ENCODE peak calls at places on chromosomes 1 and 21, in five cellular contexts. One of them, this sample, is unnamed.

GRCh38 chr1:180096584-180097318 is 57.9 kb upstream of the QSOX1 start:
- DNase-seq in RWPE1: no peak
- DNase-seq in lower lobe of right lung: no peak
- DNase-seq in esophagus muscularis mucosa: no peak
- DNase-seq in astrocyte: no peak
- DNase-seq in this sample: no peak

GRCh38 chr1:162206749-162207635 is 137.5 kb downstream of the NOS1AP start:
- DNase-seq in esophagus muscularis mucosa: no peak
- DNase-seq in lower lobe of right lung: peak
- DNase-seq in RWPE1: no peak
- DNase-seq in astrocyte: no peak
- DNase-seq in this sample: no peak

GRCh38 chr21:40662889-40663288 is 184.1 kb downstream of the DSCAM start:
- DNase-seq in lower lobe of right lung: no peak
- DNase-seq in RWPE1: no peak
- DNase-seq in esophagus muscularis mucosa: no peak
- DNase-seq in astrocyte: no peak
- DNase-seq in this sample: no peak

GRCh38 chr1:58409826-58410225 is 136.7 kb downstream of the OMA1 start:
- DNase-seq in esophagus muscularis mucosa: no peak
- DNase-seq in lower lobe of right lung: no peak
- DNase-seq in RWPE1: no peak
- DNase-seq in astrocyte: peak
- DNase-seq in this sample: peak

GRCh38 chr1:26994020-26994745 is 691 bp downstream of the TRNP1 start:
- DNase-seq in esophagus muscularis mucosa: no peak
- DNase-seq in astrocyte: no peak
- DNase-seq in RWPE1: no peak
- DNase-seq in lower lobe of right lung: peak
- DNase-seq in this sample: no peak

GRCh38 chr1:207935166-207935583 is 24.2 kb upstream of the CD34 start:
- DNase-seq in lower lobe of right lung: no peak
- DNase-seq in RWPE1: no peak
- DNase-seq in esophagus muscularis mucosa: no peak
- DNase-seq in astrocyte: no peak
- DNase-seq in this sample: no peak

GRCh38 chr1:24311234-24311633 is 7.9 kb upstream of the GRHL3 start:
- DNase-seq in lower lobe of right lung: no peak
- DNase-seq in RWPE1: no peak
- DNase-seq in esophagus muscularis mucosa: no peak
- DNase-seq in astrocyte: no peak
- DNase-seq in this sample: no peak

GRCh38 chr1:108107658-108108057 is 92.5 kb downstream of the SLC25A24 start:
- DNase-seq in lower lobe of right lung: no peak
- DNase-seq in astrocyte: no peak
- DNase-seq in RWPE1: no peak
- DNase-seq in esophagus muscularis mucosa: no peak
- DNase-seq in this sample: peak

GRCh38 chr1:164165466-164165865 is 393.5 kb upstream of the PBX1 start:
- DNase-seq in lower lobe of right lung: no peak
- DNase-seq in astrocyte: no peak
- DNase-seq in esophagus muscularis mucosa: no peak
- DNase-seq in RWPE1: no peak
- DNase-seq in this sample: no peak

GRCh38 chr1:7384121-7384520 is 387.0 kb upstream of the VAMP3 start:
- DNase-seq in esophagus muscularis mucosa: peak
- DNase-seq in astrocyte: no peak
- DNase-seq in RWPE1: no peak
- DNase-seq in lower lobe of right lung: no peak
- DNase-seq in this sample: no peak

GRCh38 chr1:227234998-227235405 is 83.3 kb downstream of the CDC42BPA start:
- DNase-seq in RWPE1: peak
- DNase-seq in esophagus muscularis mucosa: no peak
- DNase-seq in lower lobe of right lung: no peak
- DNase-seq in astrocyte: peak
- DNase-seq in this sample: peak

GRCh38 chr1:58437623-58438022 is 108.9 kb downstream of the OMA1 start:
- DNase-seq in astrocyte: no peak
- DNase-seq in RWPE1: no peak
- DNase-seq in lower lobe of right lung: no peak
- DNase-seq in esophagus muscularis mucosa: no peak
- DNase-seq in this sample: no peak

GRCh38 chr1:9194024-9194423 is 40.5 kb upstream of the H6PD start:
- DNase-seq in RWPE1: no peak
- DNase-seq in astrocyte: no peak
- DNase-seq in esophagus muscularis mucosa: no peak
- DNase-seq in lower lobe of right lung: no peak
- DNase-seq in this sample: no peak

GRCh38 chr21:41958886-41959563 is 5.2 kb upstream of the C2CD2 start:
- DNase-seq in lower lobe of right lung: no peak
- DNase-seq in astrocyte: no peak
- DNase-seq in esophagus muscularis mucosa: no peak
- DNase-seq in RWPE1: peak
- DNase-seq in this sample: peak

DNA sequence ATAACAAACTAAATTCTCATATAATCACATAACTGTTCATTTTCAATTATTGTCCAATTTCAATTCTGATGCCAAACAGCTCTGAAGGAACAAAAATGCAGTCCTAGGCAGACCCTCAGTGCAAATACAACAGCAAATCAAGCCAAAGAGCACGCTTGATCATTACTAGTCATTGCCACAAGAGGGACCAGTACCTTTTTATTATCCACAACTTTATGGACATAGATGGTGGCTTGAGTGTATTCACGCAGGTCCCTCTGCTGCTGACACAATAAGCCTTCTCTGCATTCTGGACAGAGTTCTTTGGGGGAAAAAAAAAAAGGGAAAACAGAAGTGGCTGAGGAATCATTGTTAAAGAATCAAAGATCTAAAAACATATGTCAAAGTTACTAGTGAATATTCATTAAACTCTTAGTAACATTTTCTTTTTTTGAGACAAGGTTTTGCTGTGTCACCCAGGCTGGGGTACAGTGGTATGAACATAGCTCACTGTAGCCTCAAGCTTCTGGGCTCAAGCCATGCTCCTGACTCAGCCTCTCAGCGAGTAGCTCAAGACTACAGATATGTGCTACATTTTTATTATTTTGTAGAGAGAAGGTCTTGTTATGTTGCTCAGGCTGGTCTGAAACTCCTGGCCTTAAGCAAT is 34.3 kb upstream of the RAP1GAP start:
- DNase-seq in astrocyte: peak
- DNase-seq in esophagus muscularis mucosa: no peak
- DNase-seq in lower lobe of right lung: no peak
- DNase-seq in RWPE1: peak
- DNase-seq in this sample: peak
- TF ChIP-seq CTCF in astrocyte: peak
- TF ChIP-seq CTCF in esophagus muscularis mucosa: peak
- TF ChIP-seq CTCF in lower lobe of right lung: no peak
- TF ChIP-seq CTCF in RWPE1: peak
- TF ChIP-seq CTCF in this sample: peak

GRCh38 chr1:39370602-39371001 is 120.8 kb upstream of the BMP8A start:
- DNase-seq in lower lobe of right lung: no peak
- DNase-seq in RWPE1: no peak
- DNase-seq in esophagus muscularis mucosa: no peak
- DNase-seq in astrocyte: peak
- DNase-seq in this sample: peak
- TF ChIP-seq CTCF in lower lobe of right lung: no peak
- TF ChIP-seq CTCF in RWPE1: no peak
- TF ChIP-seq CTCF in esophagus muscularis mucosa: no peak
- TF ChIP-seq CTCF in astrocyte: no peak
- TF ChIP-seq CTCF in this sample: no peak

DNA sequence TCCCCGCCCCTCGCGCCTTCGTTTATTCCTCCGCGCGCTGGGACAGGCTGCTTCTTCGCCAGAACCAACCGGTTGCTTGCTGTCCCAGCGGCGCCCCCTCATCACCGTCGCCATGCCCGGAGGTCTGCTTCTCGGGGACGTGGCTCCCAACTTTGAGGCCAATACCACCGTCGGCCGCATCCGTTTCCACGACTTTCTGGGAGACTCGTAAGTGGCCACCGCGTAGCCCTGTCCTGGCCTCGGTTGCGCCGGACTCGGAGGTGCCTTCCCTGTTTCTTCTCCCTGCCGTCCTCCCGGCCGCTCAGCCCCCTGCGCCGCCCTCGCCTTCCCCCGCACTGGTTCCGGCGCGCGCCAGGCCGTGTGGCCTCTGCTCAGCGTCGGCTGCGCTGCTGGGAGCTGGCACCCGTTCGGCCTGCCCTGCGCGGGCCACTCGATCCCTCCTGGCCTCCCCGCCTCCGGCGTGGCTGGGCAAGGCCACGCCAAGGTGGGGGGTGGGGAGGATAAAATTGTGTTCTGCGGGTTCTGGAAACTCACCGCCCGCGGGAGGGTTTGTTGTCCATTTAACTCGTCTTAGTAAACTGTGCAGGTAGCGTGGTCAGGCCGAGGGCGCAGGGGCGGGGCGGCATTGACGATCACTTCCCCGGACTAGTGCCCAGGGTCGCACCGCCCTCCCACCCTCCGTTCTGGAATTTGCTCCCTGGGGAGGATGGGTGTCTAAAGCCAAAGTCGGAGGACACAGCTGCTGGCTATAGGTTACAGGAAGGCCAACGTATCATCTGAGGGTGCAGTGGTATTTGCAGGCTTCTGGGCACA is at the start of gene PRDX6:
- DNase-seq in RWPE1: peak
- DNase-seq in lower lobe of right lung: peak
- DNase-seq in esophagus muscularis mucosa: peak
- DNase-seq in astrocyte: peak
- DNase-seq in this sample: peak
- TF ChIP-seq CTCF in RWPE1: no peak
- TF ChIP-seq CTCF in lower lobe of right lung: no peak
- TF ChIP-seq CTCF in esophagus muscularis mucosa: no peak
- TF ChIP-seq CTCF in astrocyte: no peak
- TF ChIP-seq CTCF in this sample: no peak

DNA sequence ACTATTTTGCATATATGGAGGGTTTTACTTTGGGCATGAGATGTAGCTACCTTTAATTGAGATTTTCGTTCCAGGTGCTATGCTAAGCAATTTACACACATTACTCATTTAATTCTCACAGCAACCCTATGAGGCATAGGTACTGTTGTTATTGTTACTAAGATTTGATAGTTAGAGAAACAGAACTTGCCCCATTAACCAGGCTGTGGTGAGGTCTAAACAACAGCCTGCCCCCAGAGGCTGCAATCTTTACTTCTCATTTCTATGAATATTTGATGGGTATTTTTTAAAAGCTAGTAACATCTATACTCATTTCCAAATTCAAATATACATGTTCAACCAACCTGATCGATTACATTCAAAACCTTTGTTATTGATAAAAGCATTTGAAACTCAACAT is 155.6 kb downstream of the GALNT2 start:
- DNase-seq in esophagus muscularis mucosa: no peak
- DNase-seq in RWPE1: no peak
- DNase-seq in astrocyte: no peak
- DNase-seq in lower lobe of right lung: no peak
- DNase-seq in this sample: peak
- TF ChIP-seq CTCF in esophagus muscularis mucosa: peak
- TF ChIP-seq CTCF in RWPE1: no peak
- TF ChIP-seq CTCF in astrocyte: no peak
- TF ChIP-seq CTCF in lower lobe of right lung: no peak
- TF ChIP-seq CTCF in this sample: peak

GRCh38 chr1:218488531-218488930 is 143.4 kb downstream of the TGFB2 start:
- DNase-seq in esophagus muscularis mucosa: no peak
- DNase-seq in astrocyte: no peak
- DNase-seq in RWPE1: no peak
- DNase-seq in lower lobe of right lung: no peak
- DNase-seq in this sample: no peak
- TF ChIP-seq CTCF in esophagus muscularis mucosa: no peak
- TF ChIP-seq CTCF in astrocyte: no peak
- TF ChIP-seq CTCF in RWPE1: no peak
- TF ChIP-seq CTCF in lower lobe of right lung: no peak
- TF ChIP-seq CTCF in this sample: no peak

GRCh38 chr1:44314401-44314800 is 40.7 kb downstream of the ERI3 start:
- DNase-seq in RWPE1: no peak
- DNase-seq in esophagus muscularis mucosa: no peak
- DNase-seq in astrocyte: no peak
- DNase-seq in lower lobe of right lung: no peak
- DNase-seq in this sample: no peak
- TF ChIP-seq CTCF in RWPE1: no peak
- TF ChIP-seq CTCF in esophagus muscularis mucosa: no peak
- TF ChIP-seq CTCF in astrocyte: no peak
- TF ChIP-seq CTCF in lower lobe of right lung: no peak
- TF ChIP-seq CTCF in this sample: peak

GRCh38 chr1:241603626-241604337 is 36.4 kb downstream of the CHML start:
- DNase-seq in esophagus muscularis mucosa: no peak
- DNase-seq in astrocyte: peak
- DNase-seq in lower lobe of right lung: no peak
- DNase-seq in RWPE1: no peak
- DNase-seq in this sample: peak

GRCh38 chr1:241607497-241607896 is 32.7 kb downstream of the CHML start:
- DNase-seq in esophagus muscularis mucosa: no peak
- DNase-seq in astrocyte: no peak
- DNase-seq in RWPE1: no peak
- DNase-seq in lower lobe of right lung: no peak
- DNase-seq in this sample: no peak

GRCh38 chr1:241608379-241609033 is 31.7 kb downstream of the CHML start:
- DNase-seq in RWPE1: peak
- DNase-seq in astrocyte: peak
- DNase-seq in esophagus muscularis mucosa: no peak
- DNase-seq in lower lobe of right lung: no peak
- DNase-seq in this sample: peak

GRCh38 chr1:241606544-241606943 is 33.6 kb downstream of the CHML start:
- DNase-seq in esophagus muscularis mucosa: no peak
- DNase-seq in astrocyte: peak
- DNase-seq in RWPE1: peak
- DNase-seq in lower lobe of right lung: no peak
- DNase-seq in this sample: no peak

GRCh38 chr1:241605146-241605805 is 34.9 kb downstream of the CHML start:
- DNase-seq in lower lobe of right lung: no peak
- DNase-seq in astrocyte: no peak
- DNase-seq in RWPE1: no peak
- DNase-seq in esophagus muscularis mucosa: no peak
- DNase-seq in this sample: no peak
- TF ChIP-seq CTCF in lower lobe of right lung: no peak
- TF ChIP-seq CTCF in astrocyte: peak
- TF ChIP-seq CTCF in RWPE1: no peak
- TF ChIP-seq CTCF in esophagus muscularis mucosa: no peak
- TF ChIP-seq CTCF in this sample: peak

GRCh38 chr1:156075158-156075557 is 7.1 kb downstream of the MEX3A start:
- DNase-seq in esophagus muscularis mucosa: no peak
- DNase-seq in RWPE1: no peak
- DNase-seq in astrocyte: no peak
- DNase-seq in lower lobe of right lung: no peak
- DNase-seq in this sample: no peak
- TF ChIP-seq CTCF in esophagus muscularis mucosa: no peak
- TF ChIP-seq CTCF in RWPE1: no peak
- TF ChIP-seq CTCF in astrocyte: no peak
- TF ChIP-seq CTCF in lower lobe of right lung: no peak
- TF ChIP-seq CTCF in this sample: no peak

GRCh38 chr1:34009340-34009975 is 145.6 kb downstream of the HMGB4 start:
- DNase-seq in esophagus muscularis mucosa: no peak
- DNase-seq in astrocyte: peak
- DNase-seq in RWPE1: no peak
- DNase-seq in lower lobe of right lung: no peak
- DNase-seq in this sample: peak

GRCh38 chr1:34013136-34013535 is 149.3 kb downstream of the HMGB4 start:
- DNase-seq in RWPE1: no peak
- DNase-seq in lower lobe of right lung: no peak
- DNase-seq in esophagus muscularis mucosa: no peak
- DNase-seq in astrocyte: no peak
- DNase-seq in this sample: no peak

GRCh38 chr1:34019741-34020552 is 145.1 kb downstream of the CSMD2 start:
- DNase-seq in astrocyte: no peak
- DNase-seq in lower lobe of right lung: no peak
- DNase-seq in esophagus muscularis mucosa: no peak
- DNase-seq in RWPE1: no peak
- DNase-seq in this sample: no peak

GRCh38 chr1:34013958-34014737 is 150.3 kb downstream of the HMGB4 start:
- DNase-seq in astrocyte: no peak
- DNase-seq in RWPE1: no peak
- DNase-seq in esophagus muscularis mucosa: no peak
- DNase-seq in lower lobe of right lung: peak
- DNase-seq in this sample: peak
- TF ChIP-seq CTCF in astrocyte: peak
- TF ChIP-seq CTCF in RWPE1: no peak
- TF ChIP-seq CTCF in esophagus muscularis mucosa: peak
- TF ChIP-seq CTCF in lower lobe of right lung: peak
- TF ChIP-seq CTCF in this sample: peak

This sample was measured in AG10803.